ENCODE peak calls at places on chromosome 1, in seven cellular contexts. One of them, this sample, is unnamed.

GRCh38 chr1:190578015-190578414 is 100.4 kb upstream of the BRINP3 start:
- DNase-seq in neuronal stem cell: no peak
- DNase-seq in IMR-90: no peak
- DNase-seq in mesendoderm: no peak
- DNase-seq in H9: no peak
- DNase-seq in H1: no peak
- DNase-seq in trophoblast cell: no peak
- DNase-seq in this sample: no peak

GRCh38 chr1:16338961-16339360 is 13.3 kb downstream of the FBXO42 start:
- DNase-seq in neuronal stem cell: no peak
- DNase-seq in IMR-90: no peak
- DNase-seq in mesendoderm: no peak
- DNase-seq in H9: no peak
- DNase-seq in H1: no peak
- DNase-seq in trophoblast cell: no peak
- DNase-seq in this sample: no peak

GRCh38 chr1:206493279-206493678 is 14.1 kb upstream of the RASSF5 start:
- DNase-seq in neuronal stem cell: no peak
- DNase-seq in IMR-90: no peak
- DNase-seq in mesendoderm: no peak
- DNase-seq in H9: no peak
- DNase-seq in H1: no peak
- DNase-seq in trophoblast cell: no peak
- DNase-seq in this sample: no peak

GRCh38 chr1:16226495-16227179 is 10.3 kb downstream of the CPLANE2 start:
- DNase-seq in neuronal stem cell: no peak
- DNase-seq in IMR-90: no peak
- DNase-seq in mesendoderm: peak
- DNase-seq in H9: peak
- DNase-seq in H1: peak
- DNase-seq in trophoblast cell: peak
- DNase-seq in this sample: peak

GRCh38 chr1:186605762-186606350 is 74.4 kb downstream of the PTGS2 start:
- DNase-seq in neuronal stem cell: peak
- DNase-seq in IMR-90: peak
- DNase-seq in mesendoderm: peak
- DNase-seq in H9: peak
- DNase-seq in H1: peak
- DNase-seq in trophoblast cell: peak
- DNase-seq in this sample: peak

GRCh38 chr1:37085393-37085792 is 51.1 kb upstream of the GRIK3 start:
- DNase-seq in neuronal stem cell: no peak
- DNase-seq in IMR-90: no peak
- DNase-seq in mesendoderm: peak
- DNase-seq in H9: peak
- DNase-seq in H1: no peak
- DNase-seq in trophoblast cell: no peak
- DNase-seq in this sample: no peak

GRCh38 chr1:235454021-235454420 is 50.2 kb downstream of the B3GALNT2 start:
- DNase-seq in neuronal stem cell: no peak
- DNase-seq in IMR-90: no peak
- DNase-seq in mesendoderm: no peak
- DNase-seq in H9: no peak
- DNase-seq in H1: no peak
- DNase-seq in trophoblast cell: no peak
- DNase-seq in this sample: no peak

GRCh38 chr1:212311836-212312497 is 26.8 kb downstream of the PPP2R5A start:
- DNase-seq in neuronal stem cell: no peak
- DNase-seq in IMR-90: peak
- DNase-seq in mesendoderm: no peak
- DNase-seq in H9: no peak
- DNase-seq in H1: no peak
- DNase-seq in trophoblast cell: peak
- DNase-seq in this sample: no peak

GRCh38 chr1:223628233-223628632 is 37.3 kb downstream of the CAPN8 start:
- DNase-seq in neuronal stem cell: peak
- DNase-seq in IMR-90: peak
- DNase-seq in mesendoderm: peak
- DNase-seq in H9: peak
- DNase-seq in H1: peak
- DNase-seq in trophoblast cell: peak
- DNase-seq in this sample: peak

GRCh38 chr1:86972262-86972661 is 57.8 kb downstream of the HS2ST1 start:
- DNase-seq in neuronal stem cell: no peak
- DNase-seq in IMR-90: no peak
- DNase-seq in mesendoderm: no peak
- DNase-seq in H9: no peak
- DNase-seq in H1: no peak
- DNase-seq in trophoblast cell: no peak
- DNase-seq in this sample: no peak

GRCh38 chr1:84103197-84103992 is 40.7 kb upstream of the PRKACB start:
- DNase-seq in neuronal stem cell: peak
- DNase-seq in IMR-90: peak
- DNase-seq in mesendoderm: peak
- DNase-seq in H9: peak
- DNase-seq in H1: no peak
- DNase-seq in trophoblast cell: peak
- DNase-seq in this sample: peak

GRCh38 chr1:58785424-58786058 is 1.7 kb upstream of the JUN start:
- DNase-seq in neuronal stem cell: no peak
- DNase-seq in IMR-90: peak
- DNase-seq in mesendoderm: peak
- DNase-seq in H9: peak
- DNase-seq in H1: peak
- DNase-seq in trophoblast cell: peak
- DNase-seq in this sample: no peak

GRCh38 chr1:6444377-6444776 is 19.8 kb downstream of the ESPN start:
- DNase-seq in neuronal stem cell: no peak
- DNase-seq in IMR-90: no peak
- DNase-seq in mesendoderm: no peak
- DNase-seq in H9: no peak
- DNase-seq in H1: no peak
- DNase-seq in trophoblast cell: no peak
- DNase-seq in this sample: no peak

GRCh38 chr1:160219062-160219929 is 14.1 kb downstream of the PEA15 start:
- DNase-seq in neuronal stem cell: no peak
- DNase-seq in IMR-90: peak
- DNase-seq in mesendoderm: peak
- DNase-seq in H9: peak
- DNase-seq in H1: no peak
- DNase-seq in trophoblast cell: peak
- DNase-seq in this sample: peak

GRCh38 chr1:11650331-11650991 is 3.8 kb downstream of the FBXO2 start:
- DNase-seq in neuronal stem cell: peak
- DNase-seq in IMR-90: peak
- DNase-seq in mesendoderm: peak
- DNase-seq in H9: peak
- DNase-seq in H1: peak
- DNase-seq in trophoblast cell: peak
- DNase-seq in this sample: peak

GRCh38 chr1:15714438-15715136 is 21.5 kb upstream of the SLC25A34 start:
- DNase-seq in neuronal stem cell: no peak
- DNase-seq in IMR-90: peak
- DNase-seq in mesendoderm: no peak
- DNase-seq in H9: no peak
- DNase-seq in H1: no peak
- DNase-seq in trophoblast cell: no peak
- DNase-seq in this sample: peak

GRCh38 chr1:164622057-164622840 is 63.3 kb downstream of the PBX1 start:
- DNase-seq in neuronal stem cell: no peak
- DNase-seq in IMR-90: no peak
- DNase-seq in mesendoderm: no peak
- DNase-seq in H9: no peak
- DNase-seq in H1: no peak
- DNase-seq in trophoblast cell: no peak
- DNase-seq in this sample: no peak

GRCh38 chr1:201054030-201054635 is 30.6 kb upstream of the KIF21B start:
- DNase-seq in neuronal stem cell: no peak
- DNase-seq in IMR-90: no peak
- DNase-seq in mesendoderm: no peak
- DNase-seq in H9: no peak
- DNase-seq in H1: no peak
- DNase-seq in trophoblast cell: no peak
- DNase-seq in this sample: no peak
- H3K4ac ChIP-seq in neuronal stem cell: no peak
- H3K4ac ChIP-seq in IMR-90: no peak
- H3K4ac ChIP-seq in mesendoderm: no peak
- H3K4ac ChIP-seq in H9: no peak
- H3K4ac ChIP-seq in H1: no peak
- H3K4ac ChIP-seq in trophoblast cell: no peak
- H3K4ac ChIP-seq in this sample: no peak

GRCh38 chr1:202600432-202601041 is 109.7 kb downstream of the SYT2 start:
- DNase-seq in neuronal stem cell: no peak
- DNase-seq in IMR-90: no peak
- DNase-seq in mesendoderm: no peak
- DNase-seq in H9: no peak
- DNase-seq in H1: no peak
- DNase-seq in trophoblast cell: no peak
- DNase-seq in this sample: no peak

GRCh38 chr1:202593845-202594244 is 116.4 kb downstream of the SYT2 start:
- DNase-seq in neuronal stem cell: no peak
- DNase-seq in IMR-90: peak
- DNase-seq in mesendoderm: no peak
- DNase-seq in H9: no peak
- DNase-seq in H1: no peak
- DNase-seq in trophoblast cell: no peak
- DNase-seq in this sample: no peak

GRCh38 chr1:202599669-202600431 is 110.4 kb downstream of the SYT2 start:
- DNase-seq in neuronal stem cell: peak
- DNase-seq in IMR-90: peak
- DNase-seq in mesendoderm: peak
- DNase-seq in H9: peak
- DNase-seq in H1: peak
- DNase-seq in trophoblast cell: peak
- DNase-seq in this sample: peak

GRCh38 chr1:202597090-202597761 is 113.0 kb downstream of the SYT2 start:
- DNase-seq in neuronal stem cell: no peak
- DNase-seq in IMR-90: no peak
- DNase-seq in mesendoderm: no peak
- DNase-seq in H9: no peak
- DNase-seq in H1: no peak
- DNase-seq in trophoblast cell: no peak
- DNase-seq in this sample: no peak

DNA sequence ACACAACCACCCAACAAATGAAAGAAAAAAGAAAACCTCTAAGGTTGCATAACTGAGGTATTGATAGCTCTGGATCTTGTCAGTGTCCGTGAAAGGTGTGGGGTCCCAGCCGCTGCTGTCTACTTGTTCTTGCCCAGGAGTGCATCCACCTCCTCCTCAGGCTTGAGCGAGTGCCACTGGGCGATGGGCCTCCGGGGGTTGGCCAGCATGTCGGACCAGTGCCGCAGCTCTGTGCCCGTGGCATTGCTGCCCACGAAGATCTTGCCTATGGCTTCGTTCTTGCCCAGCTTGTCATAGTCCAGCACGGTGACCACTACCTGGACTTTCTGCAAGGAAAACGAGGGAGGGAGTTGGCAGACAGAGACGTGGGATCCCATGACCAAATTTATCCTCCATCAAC is 113.6 kb downstream of the SYT2 start:
- DNase-seq in neuronal stem cell: no peak
- DNase-seq in IMR-90: no peak
- DNase-seq in mesendoderm: no peak
- DNase-seq in H9: no peak
- DNase-seq in H1: no peak
- DNase-seq in trophoblast cell: no peak
- DNase-seq in this sample: no peak
- H3K23ac ChIP-seq in neuronal stem cell: peak
- H3K23ac ChIP-seq in IMR-90: no peak
- H3K23ac ChIP-seq in mesendoderm: no peak
- H3K23ac ChIP-seq in H9: no peak
- H3K23ac ChIP-seq in H1: no peak
- H3K23ac ChIP-seq in trophoblast cell: no peak
- H3K23ac ChIP-seq in this sample: no peak

GRCh38 chr1:3677411-3677944 is 25.2 kb downstream of the TP73 start:
- DNase-seq in neuronal stem cell: no peak
- DNase-seq in IMR-90: no peak
- DNase-seq in mesendoderm: no peak
- DNase-seq in H9: no peak
- DNase-seq in H1: no peak
- DNase-seq in trophoblast cell: no peak
- DNase-seq in this sample: no peak
- H3K4me2 ChIP-seq in neuronal stem cell: no peak
- H3K4me2 ChIP-seq in IMR-90: no peak
- H3K4me2 ChIP-seq in mesendoderm: no peak
- H3K4me2 ChIP-seq in H9: no peak
- H3K4me2 ChIP-seq in H1: no peak
- H3K4me2 ChIP-seq in trophoblast cell: no peak
- H3K4me2 ChIP-seq in this sample: no peak

GRCh38 chr1:30374400-30375070 is 348.9 kb downstream of the MATN1 start:
- DNase-seq in neuronal stem cell: no peak
- DNase-seq in IMR-90: no peak
- DNase-seq in mesendoderm: no peak
- DNase-seq in H9: no peak
- DNase-seq in H1: peak
- DNase-seq in trophoblast cell: no peak
- DNase-seq in this sample: no peak

GRCh38 chr1:30378023-30378596 is 345.3 kb downstream of the MATN1 start:
- DNase-seq in neuronal stem cell: no peak
- DNase-seq in IMR-90: no peak
- DNase-seq in mesendoderm: no peak
- DNase-seq in H9: no peak
- DNase-seq in H1: no peak
- DNase-seq in trophoblast cell: no peak
- DNase-seq in this sample: no peak

GRCh38 chr1:30375156-30375555 is 348.2 kb downstream of the MATN1 start:
- DNase-seq in neuronal stem cell: no peak
- DNase-seq in IMR-90: no peak
- DNase-seq in mesendoderm: no peak
- DNase-seq in H9: no peak
- DNase-seq in H1: peak
- DNase-seq in trophoblast cell: no peak
- DNase-seq in this sample: no peak

GRCh38 chr1:30377230-30378022 is 346.0 kb downstream of the MATN1 start:
- DNase-seq in neuronal stem cell: no peak
- DNase-seq in IMR-90: no peak
- DNase-seq in mesendoderm: no peak
- DNase-seq in H9: no peak
- DNase-seq in H1: no peak
- DNase-seq in trophoblast cell: no peak
- DNase-seq in this sample: no peak

DNA sequence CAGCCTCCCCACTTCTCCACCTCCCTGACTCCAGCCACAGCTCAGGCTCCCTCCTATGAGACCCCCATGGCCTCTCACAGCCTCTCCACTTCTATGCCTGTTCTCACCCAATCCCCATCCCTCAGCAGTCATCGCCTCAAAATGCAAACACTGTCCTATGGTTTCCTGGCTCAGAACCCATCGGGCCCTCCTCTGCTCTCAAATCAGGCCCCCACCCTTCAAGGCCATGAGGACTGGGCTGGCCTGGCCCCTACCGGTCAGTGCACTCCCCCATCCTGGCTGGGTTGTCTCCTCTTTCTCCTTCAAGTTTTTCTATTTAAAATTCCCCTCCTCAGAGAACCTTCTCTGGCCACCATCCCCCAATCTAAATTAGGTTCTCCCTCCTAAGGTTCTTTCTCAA is 347.3 kb downstream of the MATN1 start:
- DNase-seq in neuronal stem cell: no peak
- DNase-seq in IMR-90: no peak
- DNase-seq in mesendoderm: no peak
- DNase-seq in H9: no peak
- DNase-seq in H1: peak
- DNase-seq in trophoblast cell: no peak
- DNase-seq in this sample: no peak
- H3K4ac ChIP-seq in neuronal stem cell: no peak
- H3K4ac ChIP-seq in IMR-90: no peak
- H3K4ac ChIP-seq in mesendoderm: no peak
- H3K4ac ChIP-seq in H9: no peak
- H3K4ac ChIP-seq in H1: no peak
- H3K4ac ChIP-seq in trophoblast cell: no peak
- H3K4ac ChIP-seq in this sample: no peak

This sample was measured in mesenchymal stem cell.